ENCODE peak calls at places on chromosomes 16 and 17, in four cellular contexts. I, A, E and L are unnamed samples. For H3K4me1, the result is how much of the 10 kb centered on the place peaks cover.

GRCh38 chr17:82876602-82877391 is 37.0 kb upstream of the ZNF750 start:
- DNase-seq in I (peak), E (peak), A (peak), L (no peak)

GRCh38 chr17:45334231-45334630 is 17.4 kb upstream of the MAP3K14 start:
- DNase-seq in I (no peak), A (no peak), E (no peak), L (no peak)

GRCh38 chr16:3131755-3132377 is 3.0 kb upstream of the ZNF213 start:
- DNase-seq in I (peak), E (no peak), A (no peak), L (peak)

GRCh38 chr17:36066365-36066945 is 2.4 kb downstream of the CCL18 start:
- DNase-seq in I (no peak), A (no peak), E (no peak), L (no peak)

GRCh38 chr17:1047177-1047885 is 50.4 kb downstream of the TIMM22 start:
- DNase-seq in A (no peak), E (peak), I (no peak), L (no peak)

GRCh38 chr16:27390157-27390556 is 11.8 kb upstream of the IL21R start:
- DNase-seq in I (no peak), E (no peak), A (no peak), L (no peak)

GRCh38 chr16:8850279-8850885 is 18.4 kb downstream of the CARHSP1 start:
- DNase-seq in A (no peak), E (peak), I (peak), L (peak)

GRCh38 chr16:4275861-4276260 is 3.0 kb upstream of the TFAP4 start:
- DNase-seq in I (no peak), E (no peak), A (no peak), L (no peak)

GRCh38 chr17:45225964-45226530 is 4.4 kb downstream of the FMNL1 start:
- DNase-seq in E (peak), A (peak), I (peak), L (peak)

GRCh38 chr17:66383353-66383752 is 80.9 kb downstream of the PRKCA start:
- DNase-seq in I (no peak), A (no peak), E (no peak), L (no peak)

GRCh38 chr17:69857412-69857835 is 217.6 kb upstream of the KCNJ16 start:
- DNase-seq in A (no peak), I (no peak), E (no peak), L (peak)

GRCh38 chr17:82889496-82890338 is 49.9 kb upstream of the ZNF750 start:
- DNase-seq in A (peak), E (no peak), I (peak), L (no peak)

GRCh38 chr17:82487898-82488297 is 29.4 kb downstream of the NARF start:
- DNase-seq in E (no peak), A (peak), I (no peak), L (no peak)

GRCh38 chr17:3730881-3731429 is 7.3 kb downstream of the HASPIN start:
- DNase-seq in A (no peak), I (no peak), E (no peak), L (peak)

GRCh38 chr17:42187833-42188232 is 2.6 kb upstream of the HCRT start:
- DNase-seq in A (no peak), E (no peak), I (no peak), L (no peak)

GRCh38 chr16:66830422-66831404 is at the start of gene NAE1:
- DNase-seq in E (peak), I (peak), A (peak), L (peak)

GRCh38 chr16:72785886-72786285 is 262.0 kb downstream of the ZFHX3 start:
- DNase-seq in E (no peak), I (no peak), A (no peak), L (peak)

GRCh38 chr17:34156741-34157589 is 98.1 kb upstream of the CCL2 start:
- DNase-seq in E (no peak), I (no peak), A (no peak), L (no peak)

GRCh38 chr17:33968350-33969044 is 286.6 kb upstream of the CCL2 start:
- DNase-seq in A (no peak), I (no peak), E (no peak), L (no peak)

GRCh38 chr17:10668771-10669170 is 11.7 kb upstream of the MYH3 start:
- DNase-seq in I (no peak), E (no peak), A (no peak), L (no peak)

GRCh38 chr16:75402821-75403475 is 30.4 kb downstream of the CFDP1 start:
- DNase-seq in I (no peak), A (no peak), E (no peak), L (no peak)

GRCh38 chr16:24516900-24517669 is 22.3 kb upstream of the RBBP6 start:
- DNase-seq in I (peak), A (peak), E (peak), L (peak)

GRCh38 chr16:13005836-13006235 is 104.4 kb downstream of the SHISA9 start:
- DNase-seq in E (no peak), I (no peak), A (no peak), L (no peak)

GRCh38 chr16:86529160-86529559 is 18.8 kb downstream of the FOXF1 start:
- DNase-seq in E (no peak), A (no peak), I (no peak), L (peak)

GRCh38 chr16:56193951-56194726 is 2.9 kb downstream of the GNAO1 start:
- DNase-seq in E (peak), I (peak), A (peak), L (peak)

GRCh38 chr17:63682981-63683380 is 16.9 kb downstream of the LIMD2 start:
- DNase-seq in E (no peak), A (no peak), I (no peak), L (no peak)

GRCh38 chr17:11538366-11538765 is 59.9 kb upstream of the DNAH9 start:
- DNase-seq in E (no peak), A (no peak), I (no peak), L (no peak)

GRCh38 chr17:18025596-18026407 is 13.2 kb downstream of the ATPAF2 start:
- DNase-seq in I (no peak), E (no peak), A (no peak), L (no peak)

GRCh38 chr17:12020595-12021590 is at the start of gene MAP2K4:
- DNase-seq in A (peak), I (peak), E (peak), L (peak)

GRCh38 chr17:74852237-74853047 is 7.2 kb downstream of the GRIN2C start:
- DNase-seq in I (no peak), E (no peak), A (no peak), L (no peak)

GRCh38 chr17:6506679-6507231 is 49.6 kb downstream of the PITPNM3 start:
- DNase-seq in E (no peak), I (peak), A (peak), L (peak)

GRCh38 chr17:71649986-71650385 is 470.8 kb upstream of the SOX9 start:
- DNase-seq in I (no peak), E (no peak), A (no peak), L (peak)

GRCh38 chr16:63568184-63568583 is 1531.9 kb upstream of the CDH8 start:
- DNase-seq in I (no peak), A (no peak), E (no peak), L (no peak)

GRCh38 chr17:55768946-55769624 is 18.2 kb downstream of the PCTP start:
- DNase-seq in A (no peak), I (no peak), E (no peak), L (no peak)

GRCh38 chr16:87723224-87723619 is 42.6 kb downstream of the KLHDC4 start:
- DNase-seq in E (peak), I (no peak), A (peak), L (peak)

GRCh38 chr17:32931686-32932085 is 3.7 kb downstream of the TMEM98 start:
- DNase-seq in A (no peak), E (no peak), I (no peak), L (no peak)

GRCh38 chr16:48110982-48111381 is 44.8 kb downstream of the ABCC12 start:
- DNase-seq in A (no peak), E (no peak), I (no peak), L (no peak)

GRCh38 chr16:85370881-85371651 is 242.1 kb upstream of the GSE1 start:
- DNase-seq in E (no peak), A (peak), I (peak), L (no peak)

GRCh38 chr16:74305978-74306784 is 9.6 kb downstream of the PSMD7 start:
- DNase-seq in E (no peak), I (no peak), A (no peak), L (no peak)

GRCh38 chr16:74307383-74307782 is 10.8 kb downstream of the PSMD7 start:
- DNase-seq in E (no peak), A (no peak), I (no peak), L (no peak)

GRCh38 chr16:74304835-74305176 is 8.2 kb downstream of the PSMD7 start:
- DNase-seq in I (no peak), A (no peak), E (no peak), L (no peak)

GRCh38 chr16:74304164-74304834 is 7.7 kb downstream of the PSMD7 start:
- DNase-seq in A (no peak), I (no peak), E (no peak), L (peak)

GRCh38 chr16:74305286-74305685 is 8.7 kb downstream of the PSMD7 start:
- DNase-seq in I (no peak), A (no peak), E (no peak), L (no peak)
- H3K4me3 ChIP-seq in I (no peak), A (no peak), E (no peak), L (no peak)

DNA sequence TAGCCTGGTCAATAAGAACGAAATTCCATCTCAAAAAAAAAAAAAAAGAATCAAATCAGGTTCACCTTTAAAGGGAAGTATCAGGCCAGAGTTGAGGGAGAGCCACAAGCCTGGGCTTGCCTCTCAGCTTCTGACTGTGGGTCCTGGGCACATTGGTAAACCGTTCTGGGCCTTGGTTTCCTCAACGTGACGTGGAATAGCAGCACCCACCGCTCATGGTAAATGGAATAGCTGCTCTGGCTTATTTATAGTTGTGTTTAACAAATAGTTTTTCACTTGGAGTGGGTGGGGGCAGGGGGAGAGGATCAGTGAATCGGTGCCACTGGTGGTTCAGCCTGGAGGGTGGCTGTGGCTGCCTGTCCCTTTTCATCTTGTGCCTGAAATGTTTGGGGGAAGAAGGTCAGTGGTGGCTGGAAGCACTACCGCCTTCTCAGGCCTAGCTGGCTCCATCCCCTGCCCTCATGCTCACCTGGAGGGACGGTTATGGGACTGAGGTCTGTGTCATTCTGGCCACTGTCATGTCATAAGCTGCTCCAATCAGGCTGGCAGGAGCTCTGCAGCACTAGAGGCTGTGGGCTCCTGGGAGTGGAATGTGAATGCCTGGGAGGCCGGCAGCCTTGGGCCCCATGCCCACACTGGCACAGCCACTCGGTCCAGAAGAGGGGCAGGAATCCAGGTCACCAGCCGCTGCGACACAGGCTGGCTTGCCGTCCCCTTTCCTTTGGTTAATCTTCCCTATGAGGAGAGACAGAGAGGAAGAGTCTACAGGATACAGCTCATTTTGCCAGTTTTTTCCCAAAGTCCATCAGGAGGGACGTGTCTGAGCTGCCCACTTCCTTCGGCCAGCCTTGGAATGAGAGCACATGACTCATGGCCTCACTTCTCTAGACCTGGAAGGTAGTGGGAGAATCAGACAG is 27.0 kb downstream of the CCR7 start:
- DNase-seq in A (peak), I (no peak), E (peak), L (no peak)
- H3K4me1 ChIP-seq in A (under half), I (under half), E (half or more), L (under half)

GRCh38 chr16:50858877-50859627 is 117.2 kb downstream of the CYLD start:
- DNase-seq in I (no peak), A (no peak), E (no peak), L (no peak)
- H3K4me3 ChIP-seq in I (no peak), A (no peak), E (no peak), L (no peak)

DNA sequence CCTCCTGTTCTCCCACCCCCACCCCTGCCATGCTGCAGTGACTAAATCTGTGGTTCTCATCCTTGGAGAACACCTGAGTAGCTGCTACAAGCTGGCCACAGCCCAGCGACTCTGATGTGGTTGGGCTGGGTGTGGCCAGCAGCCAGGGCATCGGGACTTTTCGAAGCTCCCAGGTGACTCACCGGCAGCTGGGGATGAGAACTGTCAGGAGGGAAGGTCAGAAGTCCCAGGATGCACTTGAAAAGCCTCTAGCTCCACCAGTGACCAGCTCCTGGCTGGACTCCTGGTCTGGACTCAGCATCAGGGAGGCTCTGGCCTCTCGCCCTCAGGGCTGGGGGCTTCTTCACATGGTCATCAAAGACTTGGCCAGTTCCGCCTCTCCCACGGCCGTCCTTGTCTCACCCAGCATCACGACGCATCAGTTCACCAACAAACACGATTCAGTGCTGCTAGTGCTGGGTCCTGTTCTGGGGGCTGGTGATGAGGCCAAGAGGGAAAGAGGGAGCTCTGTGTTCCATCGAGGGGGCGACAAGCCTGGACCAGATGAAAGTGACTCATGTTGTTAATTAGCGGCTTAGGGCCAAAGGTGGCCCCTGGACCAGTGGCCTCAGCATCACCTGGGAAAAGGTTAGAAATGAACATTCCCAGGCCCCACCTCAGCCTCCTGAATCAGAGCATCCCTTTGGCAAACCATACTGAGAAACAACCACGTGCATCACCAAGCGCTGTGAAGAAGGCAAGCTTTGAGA is 3.9 kb upstream of the C17orf99 start:
- DNase-seq in A (peak), E (no peak), I (peak), L (no peak)
- H3K4me1 ChIP-seq in A (under half), E (half or more), I (under half), L (under half)

GRCh38 chr17:9240659-9241370 is 219.5 kb downstream of the NTN1 start:
- DNase-seq in I (peak), E (no peak), A (peak), L (peak)
- H3K4me3 ChIP-seq in I (peak), E (peak), A (no peak), L (peak)

GRCh38 chr17:2398188-2398587 is 2.7 kb downstream of the MNT start:
- DNase-seq in E (no peak), I (no peak), A (no peak), L (no peak)
- H3K4me1 ChIP-seq in E (half or more), I (under half), A (under half), L (under half)